ENCODE peak calls at places on chromosomes 6 and 20, in seven cellular contexts. One of them, this sample, is unnamed.

GRCh38 chr6:20706293-20707165 is 172.3 kb downstream of the CDKAL1 start:
- DNase-seq in LoVo: peak; percentile 76
- DNase-seq in activated CD4-positive, alpha-beta memory T cell treated with anti-CD3 and anti-CD28 coated beads for 36 hours: no peak
- DNase-seq in Calu3: no peak
- DNase-seq in brain microvascular endothelial cell: no peak
- DNase-seq in neural progenitor cell: no peak
- DNase-seq in Ammon's horn: no peak
- DNase-seq in this sample: peak; percentile 33

GRCh38 chr6:105573556-105573955 is 170.7 kb upstream of the PREP start:
- DNase-seq in activated CD4-positive, alpha-beta memory T cell treated with anti-CD3 and anti-CD28 coated beads for 36 hours: no peak
- DNase-seq in neural progenitor cell: no peak
- DNase-seq in brain microvascular endothelial cell: no peak
- DNase-seq in LoVo: no peak
- DNase-seq in Ammon's horn: no peak
- DNase-seq in Calu3: no peak
- DNase-seq in this sample: no peak

GRCh38 chr6:9140181-9140580 is 704.8 kb upstream of the SLC35B3 start:
- DNase-seq in Calu3: peak; percentile 5
- DNase-seq in brain microvascular endothelial cell: no peak
- DNase-seq in Ammon's horn: peak; percentile 15
- DNase-seq in LoVo: no peak
- DNase-seq in activated CD4-positive, alpha-beta memory T cell treated with anti-CD3 and anti-CD28 coated beads for 36 hours: no peak
- DNase-seq in neural progenitor cell: no peak
- DNase-seq in this sample: no peak

GRCh38 chr6:52551483-52552277 is 25.2 kb downstream of the TRAM2 start:
- DNase-seq in LoVo: peak; percentile 22
- DNase-seq in activated CD4-positive, alpha-beta memory T cell treated with anti-CD3 and anti-CD28 coated beads for 36 hours: no peak
- DNase-seq in neural progenitor cell: peak; percentile 71
- DNase-seq in brain microvascular endothelial cell: peak; percentile 69
- DNase-seq in Calu3: peak; percentile 54
- DNase-seq in Ammon's horn: peak; percentile 53
- DNase-seq in this sample: peak; percentile 60

GRCh38 chr6:31075528-31075927 is 36.8 kb downstream of the C6orf15 start:
- DNase-seq in Ammon's horn: no peak
- DNase-seq in activated CD4-positive, alpha-beta memory T cell treated with anti-CD3 and anti-CD28 coated beads for 36 hours: no peak
- DNase-seq in neural progenitor cell: no peak
- DNase-seq in LoVo: no peak
- DNase-seq in Calu3: no peak
- DNase-seq in brain microvascular endothelial cell: peak; percentile 82
- DNase-seq in this sample: no peak

GRCh38 chr6:1481326-1481725 is 92.0 kb downstream of the FOXF2 start:
- DNase-seq in LoVo: no peak
- DNase-seq in neural progenitor cell: no peak
- DNase-seq in brain microvascular endothelial cell: peak; percentile 58
- DNase-seq in Calu3: no peak
- DNase-seq in activated CD4-positive, alpha-beta memory T cell treated with anti-CD3 and anti-CD28 coated beads for 36 hours: no peak
- DNase-seq in Ammon's horn: no peak
- DNase-seq in this sample: peak; percentile 60

GRCh38 chr6:157981132-157981394 is 600 bp upstream of the SYNJ2 start:
- DNase-seq in Calu3: no peak
- DNase-seq in brain microvascular endothelial cell: no peak
- DNase-seq in Ammon's horn: no peak
- DNase-seq in activated CD4-positive, alpha-beta memory T cell treated with anti-CD3 and anti-CD28 coated beads for 36 hours: no peak
- DNase-seq in neural progenitor cell: no peak
- DNase-seq in LoVo: no peak
- DNase-seq in this sample: no peak

GRCh38 chr20:62999580-62999979 is 7.2 kb downstream of the BHLHE23 start:
- DNase-seq in brain microvascular endothelial cell: no peak
- DNase-seq in LoVo: no peak
- DNase-seq in neural progenitor cell: no peak
- DNase-seq in activated CD4-positive, alpha-beta memory T cell treated with anti-CD3 and anti-CD28 coated beads for 36 hours: no peak
- DNase-seq in Ammon's horn: no peak
- DNase-seq in Calu3: no peak
- DNase-seq in this sample: no peak

GRCh38 chr6:160254467-160255312 is 3.9 kb downstream of the SLC22A2 start:
- DNase-seq in neural progenitor cell: no peak
- DNase-seq in Calu3: peak; percentile 86
- DNase-seq in LoVo: peak; percentile 82
- DNase-seq in brain microvascular endothelial cell: no peak
- DNase-seq in activated CD4-positive, alpha-beta memory T cell treated with anti-CD3 and anti-CD28 coated beads for 36 hours: no peak
- DNase-seq in Ammon's horn: no peak
- DNase-seq in this sample: peak; percentile 98

GRCh38 chr20:43746344-43747137 is 19.7 kb upstream of the GTSF1L start:
- DNase-seq in LoVo: peak; percentile 14
- DNase-seq in brain microvascular endothelial cell: no peak
- DNase-seq in activated CD4-positive, alpha-beta memory T cell treated with anti-CD3 and anti-CD28 coated beads for 36 hours: no peak
- DNase-seq in Ammon's horn: no peak
- DNase-seq in Calu3: no peak
- DNase-seq in neural progenitor cell: no peak
- DNase-seq in this sample: no peak

GRCh38 chr6:81214414-81215091 is 537.9 kb downstream of the TENT5A start:
- DNase-seq in LoVo: no peak
- DNase-seq in Ammon's horn: no peak
- DNase-seq in neural progenitor cell: no peak
- DNase-seq in Calu3: no peak
- DNase-seq in brain microvascular endothelial cell: no peak
- DNase-seq in activated CD4-positive, alpha-beta memory T cell treated with anti-CD3 and anti-CD28 coated beads for 36 hours: no peak
- DNase-seq in this sample: no peak

GRCh38 chr6:147150303-147150702 is 53.9 kb upstream of the STXBP5 start:
- DNase-seq in neural progenitor cell: no peak
- DNase-seq in activated CD4-positive, alpha-beta memory T cell treated with anti-CD3 and anti-CD28 coated beads for 36 hours: no peak
- DNase-seq in Calu3: no peak
- DNase-seq in brain microvascular endothelial cell: no peak
- DNase-seq in Ammon's horn: no peak
- DNase-seq in LoVo: peak; percentile 35
- DNase-seq in this sample: no peak

GRCh38 chr20:55057779-55058415 is 582.5 kb downstream of the DOK5 start:
- DNase-seq in Ammon's horn: no peak
- DNase-seq in activated CD4-positive, alpha-beta memory T cell treated with anti-CD3 and anti-CD28 coated beads for 36 hours: no peak
- DNase-seq in neural progenitor cell: no peak
- DNase-seq in LoVo: no peak
- DNase-seq in Calu3: no peak
- DNase-seq in brain microvascular endothelial cell: no peak
- DNase-seq in this sample: no peak

GRCh38 chr6:98366406-98366805 is 468.0 kb upstream of the POU3F2 start:
- DNase-seq in neural progenitor cell: peak; percentile 51
- DNase-seq in Calu3: no peak
- DNase-seq in activated CD4-positive, alpha-beta memory T cell treated with anti-CD3 and anti-CD28 coated beads for 36 hours: no peak
- DNase-seq in LoVo: no peak
- DNase-seq in brain microvascular endothelial cell: no peak
- DNase-seq in Ammon's horn: no peak
- DNase-seq in this sample: no peak

GRCh38 chr6:122736166-122736565 is 43.4 kb upstream of the FABP7 start:
- DNase-seq in activated CD4-positive, alpha-beta memory T cell treated with anti-CD3 and anti-CD28 coated beads for 36 hours: no peak
- DNase-seq in brain microvascular endothelial cell: no peak
- DNase-seq in neural progenitor cell: no peak
- DNase-seq in LoVo: no peak
- DNase-seq in Ammon's horn: no peak
- DNase-seq in Calu3: no peak
- DNase-seq in this sample: peak; percentile 26

GRCh38 chr6:141552463-141552862 is 580.3 kb upstream of the GJE1 start:
- DNase-seq in brain microvascular endothelial cell: peak; percentile 71
- DNase-seq in Calu3: peak; percentile 12
- DNase-seq in activated CD4-positive, alpha-beta memory T cell treated with anti-CD3 and anti-CD28 coated beads for 36 hours: no peak
- DNase-seq in neural progenitor cell: no peak
- DNase-seq in Ammon's horn: no peak
- DNase-seq in LoVo: peak; percentile 81
- DNase-seq in this sample: peak; percentile 95

GRCh38 chr6:137864812-137865508 is 2.1 kb upstream of the TNFAIP3 start:
- DNase-seq in Calu3: no peak
- DNase-seq in Ammon's horn: no peak
- DNase-seq in brain microvascular endothelial cell: no peak
- DNase-seq in activated CD4-positive, alpha-beta memory T cell treated with anti-CD3 and anti-CD28 coated beads for 36 hours: no peak
- DNase-seq in LoVo: no peak
- DNase-seq in neural progenitor cell: peak; percentile 42
- DNase-seq in this sample: no peak

GRCh38 chr6:31495580-31495979 is 2.4 kb upstream of the MICB start:
- DNase-seq in LoVo: no peak
- DNase-seq in activated CD4-positive, alpha-beta memory T cell treated with anti-CD3 and anti-CD28 coated beads for 36 hours: no peak
- DNase-seq in neural progenitor cell: no peak
- DNase-seq in brain microvascular endothelial cell: peak; percentile 88
- DNase-seq in Ammon's horn: no peak
- DNase-seq in Calu3: peak; percentile 48
- DNase-seq in this sample: peak; percentile 67

GRCh38 chr6:67287566-67287965 is 1347.5 kb upstream of the ADGRB3 start:
- DNase-seq in LoVo: no peak
- DNase-seq in brain microvascular endothelial cell: no peak
- DNase-seq in neural progenitor cell: no peak
- DNase-seq in Ammon's horn: no peak
- DNase-seq in activated CD4-positive, alpha-beta memory T cell treated with anti-CD3 and anti-CD28 coated beads for 36 hours: no peak
- DNase-seq in Calu3: no peak
- DNase-seq in this sample: no peak

GRCh38 chr20:59752101-59752586 is 147.8 kb downstream of the PHACTR3 start:
- DNase-seq in LoVo: no peak
- DNase-seq in neural progenitor cell: no peak
- DNase-seq in Calu3: no peak
- DNase-seq in Ammon's horn: peak; percentile 68
- DNase-seq in brain microvascular endothelial cell: no peak
- DNase-seq in activated CD4-positive, alpha-beta memory T cell treated with anti-CD3 and anti-CD28 coated beads for 36 hours: no peak
- DNase-seq in this sample: no peak

GRCh38 chr6:131199568-131200272 is 64.5 kb downstream of the AKAP7 start:
- DNase-seq in neural progenitor cell: peak; percentile 75
- DNase-seq in Calu3: peak; percentile 63
- DNase-seq in brain microvascular endothelial cell: peak; percentile 40
- DNase-seq in activated CD4-positive, alpha-beta memory T cell treated with anti-CD3 and anti-CD28 coated beads for 36 hours: peak; percentile 83
- DNase-seq in LoVo: peak; percentile 14
- DNase-seq in Ammon's horn: peak; percentile 43
- DNase-seq in this sample: peak; percentile 43

GRCh38 chr6:5557506-5557905 is 296.2 kb downstream of the FARS2 start:
- DNase-seq in LoVo: no peak
- DNase-seq in activated CD4-positive, alpha-beta memory T cell treated with anti-CD3 and anti-CD28 coated beads for 36 hours: no peak
- DNase-seq in brain microvascular endothelial cell: no peak
- DNase-seq in Ammon's horn: no peak
- DNase-seq in neural progenitor cell: no peak
- DNase-seq in Calu3: no peak
- DNase-seq in this sample: no peak

GRCh38 chr6:44002591-44003344 is 124.5 kb downstream of the MRPL14 start:
- DNase-seq in Calu3: peak; percentile 97
- DNase-seq in activated CD4-positive, alpha-beta memory T cell treated with anti-CD3 and anti-CD28 coated beads for 36 hours: peak; percentile 80
- DNase-seq in Ammon's horn: no peak
- DNase-seq in neural progenitor cell: peak; percentile 88
- DNase-seq in brain microvascular endothelial cell: peak; percentile 32
- DNase-seq in LoVo: no peak
- DNase-seq in this sample: peak; percentile 96

GRCh38 chr6:10343320-10343719 is 71.6 kb downstream of the TFAP2A start:
- DNase-seq in LoVo: no peak
- DNase-seq in activated CD4-positive, alpha-beta memory T cell treated with anti-CD3 and anti-CD28 coated beads for 36 hours: no peak
- DNase-seq in Ammon's horn: no peak
- DNase-seq in neural progenitor cell: no peak
- DNase-seq in Calu3: no peak
- DNase-seq in brain microvascular endothelial cell: no peak
- DNase-seq in this sample: no peak

GRCh38 chr6:128979061-128979460 is 96.1 kb downstream of the LAMA2 start:
- DNase-seq in activated CD4-positive, alpha-beta memory T cell treated with anti-CD3 and anti-CD28 coated beads for 36 hours: no peak
- DNase-seq in LoVo: no peak
- DNase-seq in Ammon's horn: no peak
- DNase-seq in brain microvascular endothelial cell: no peak
- DNase-seq in Calu3: no peak
- DNase-seq in neural progenitor cell: no peak
- DNase-seq in this sample: no peak

GRCh38 chr6:105501945-105502344 is 99.1 kb upstream of the PREP start:
- DNase-seq in LoVo: no peak
- DNase-seq in brain microvascular endothelial cell: no peak
- DNase-seq in neural progenitor cell: no peak
- DNase-seq in Ammon's horn: no peak
- DNase-seq in Calu3: no peak
- DNase-seq in activated CD4-positive, alpha-beta memory T cell treated with anti-CD3 and anti-CD28 coated beads for 36 hours: no peak
- DNase-seq in this sample: no peak

GRCh38 chr6:37279366-37280134 is 21.6 kb upstream of the TMEM217 start:
- DNase-seq in activated CD4-positive, alpha-beta memory T cell treated with anti-CD3 and anti-CD28 coated beads for 36 hours: no peak
- DNase-seq in Calu3: no peak
- DNase-seq in brain microvascular endothelial cell: no peak
- DNase-seq in neural progenitor cell: no peak
- DNase-seq in LoVo: no peak
- DNase-seq in Ammon's horn: peak; percentile 15
- DNase-seq in this sample: no peak

GRCh38 chr6:139161817-139162284 is 27.0 kb downstream of the HECA start:
- DNase-seq in neural progenitor cell: no peak
- DNase-seq in brain microvascular endothelial cell: no peak
- DNase-seq in Calu3: no peak
- DNase-seq in Ammon's horn: no peak
- DNase-seq in LoVo: no peak
- DNase-seq in activated CD4-positive, alpha-beta memory T cell treated with anti-CD3 and anti-CD28 coated beads for 36 hours: peak; percentile 88
- DNase-seq in this sample: no peak

This sample was measured in Caki2.